ENCODE peak calls at places on chromosomes 4 and X, in nine cellular contexts. P is stomach, G is brain microvascular endothelial cell, O is choroid plexus epithelial cell, V is left lung, T is A549, B is coronary artery, A is body of pancreas, H is fibroblast of pulmonary artery. M is an unnamed sample.

GRCh38 chr4:64584981-64585557 is 175.8 kb upstream of the TECRL start:
- DNase-seq in O (peak; percentile 55), G (no peak), P (no peak), B (no peak), A (peak; percentile 21), H (peak; percentile 60), V (no peak), T (peak; percentile 46), M (peak; percentile 56)

GRCh38 chrX:79268788-79269187 is 98.3 kb downstream of the ITM2A start:
- DNase-seq in V (no peak), G (no peak), H (peak; percentile 3), B (no peak), T (no peak), O (no peak), A (no peak), P (no peak), M (no peak)

GRCh38 chr4:132383571-132384199 is 765.4 kb upstream of the PCDH10 start:
- DNase-seq in P (no peak), T (no peak), B (no peak), V (no peak), O (peak; percentile 14), G (no peak), A (no peak), H (peak; percentile 0), M (no peak)

GRCh38 chr4:31458813-31459212 is 738.6 kb downstream of the PCDH7 start:
- DNase-seq in A (no peak), H (peak; percentile 51), P (no peak), T (no peak), V (no peak), G (peak; percentile 14), O (peak; percentile 8), B (no peak), M (no peak)

GRCh38 chr4:61374612-61374920 is 174.4 kb downstream of the ADGRL3 start:
- DNase-seq in P (no peak), A (peak; percentile 14), V (no peak), T (no peak), B (no peak), O (peak; percentile 74), G (peak; percentile 8), H (peak; percentile 41), M (peak; percentile 82)

GRCh38 chr4:17769406-17770174 is 11.8 kb downstream of the FAM184B start:
- DNase-seq in V (no peak), T (no peak), O (no peak), H (no peak), P (no peak), A (no peak), B (no peak), G (no peak), M (no peak)

GRCh38 chrX:84487365-84488353 is 14.6 kb downstream of the HDX start:
- DNase-seq in P (no peak), G (no peak), A (no peak), V (no peak), T (no peak), O (no peak), B (no peak), H (no peak), M (no peak)

GRCh38 chrX:13428055-13428786 is 108.4 kb upstream of the ATXN3L start:
- DNase-seq in P (no peak), O (peak; percentile 89), V (no peak), G (peak; percentile 84), A (peak; percentile 4), H (peak; percentile 71), T (peak; percentile 86), B (no peak), M (no peak)

GRCh38 chrX:20329435-20329834 is 62.7 kb upstream of the RPS6KA3 start:
- DNase-seq in O (no peak), V (no peak), A (no peak), G (no peak), P (no peak), H (no peak), T (no peak), B (no peak), M (no peak)

GRCh38 chr4:96652158-96652557 is 812.3 kb downstream of the PDHA2 start:
- DNase-seq in A (no peak), T (no peak), G (peak; percentile 20), B (no peak), O (peak; percentile 44), P (no peak), V (no peak), H (peak; percentile 3), M (no peak)

GRCh38 chrX:80207327-80207726 is 192.8 kb downstream of the TBX22 start:
- DNase-seq in A (no peak), G (no peak), T (no peak), V (no peak), O (no peak), P (no peak), H (no peak), B (no peak), M (no peak)

GRCh38 chr4:132923516-132923915 is 225.6 kb upstream of the PCDH10 start:
- DNase-seq in G (no peak), T (no peak), O (no peak), B (no peak), V (no peak), H (no peak), P (no peak), A (no peak), M (no peak)

DNA sequence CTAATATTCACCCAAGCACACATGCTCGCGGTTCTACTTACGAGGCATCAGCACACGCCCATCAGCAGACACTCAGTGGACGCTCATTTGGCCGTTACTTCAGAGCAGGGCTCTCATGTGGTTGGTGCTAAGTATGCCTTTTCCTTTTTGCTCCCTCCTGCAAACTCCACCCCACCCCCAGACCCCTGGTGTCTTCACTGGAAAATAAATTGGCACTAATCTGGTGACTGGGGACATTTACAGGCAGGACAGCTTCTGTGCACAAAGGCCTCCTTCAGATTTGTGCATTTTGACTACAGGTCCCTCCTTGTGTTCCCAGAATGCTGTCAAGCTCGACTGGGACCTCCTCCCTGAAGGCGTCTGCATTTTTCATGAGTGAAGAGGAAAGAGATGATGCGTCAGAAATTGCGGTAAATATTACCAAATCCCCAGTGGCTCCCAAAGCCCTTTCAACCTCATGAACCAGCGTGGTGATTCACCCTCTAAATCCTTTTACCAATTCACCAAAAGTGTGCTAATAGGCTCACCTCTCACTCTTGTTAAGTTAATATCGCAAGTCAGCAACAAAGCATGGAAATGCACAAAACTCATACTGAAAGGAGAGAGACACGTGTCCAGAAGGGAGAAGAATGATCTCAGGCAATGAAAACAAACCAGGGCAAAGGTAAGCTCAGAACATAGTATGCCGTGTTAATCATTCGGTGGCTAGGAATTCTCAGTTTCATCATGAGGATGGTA is 119.0 kb downstream of the NKX6-1 start:
- DNase-seq in B (no peak), T (peak; percentile 40), O (peak; percentile 1), P (no peak), V (no peak), G (peak; percentile 47), H (peak; percentile 3), A (no peak), M (peak; percentile 52)
- H3K4me3 ChIP-seq in B (no peak overlapping the region), T (no peak overlapping the region), O (no peak overlapping the region), P (no peak overlapping the region), V (no peak overlapping the region), G (no peak overlapping the region), H (no peak overlapping the region), A (no peak overlapping the region), M (no peak overlapping the region)

GRCh38 chrX:48899078-48899410 is 1.3 kb downstream of the PQBP1 start:
- DNase-seq in O (no peak), B (no peak), V (no peak), A (no peak), T (no peak), G (no peak), H (no peak), P (no peak), M (peak; percentile 71)
- H3K4me3 ChIP-seq in O (no peak overlapping the region), B (no peak overlapping the region), V (peak overlapping the region; percentile 62), A (no peak overlapping the region), T (peak overlapping the region; percentile 87), G (no peak overlapping the region), H (no peak overlapping the region), P (no peak overlapping the region), M (peak overlapping the region; percentile 73)

GRCh38 chrX:102720237-102721168 is at the start of gene GPRASP3:
- DNase-seq in T (peak; percentile 88), B (no peak), A (peak; percentile 84), V (peak; percentile 95), G (peak; percentile 77), O (peak; percentile 82), H (peak; percentile 67), P (peak; percentile 78), M (no peak)
- H3K4me3 ChIP-seq in T (peak within 1 kb of the TSS; percentile 66), B (peak within 1 kb of the TSS; percentile 67), A (peak within 1 kb of the TSS; percentile 25), V (peak within 1 kb of the TSS; percentile 41), G (peak within 1 kb of the TSS; percentile 58), O (peak within 1 kb of the TSS; percentile 67), H (peak within 1 kb of the TSS; percentile 57), P (peak within 1 kb of the TSS; percentile 31), M (no peak within 1 kb of the TSS)

DNA sequence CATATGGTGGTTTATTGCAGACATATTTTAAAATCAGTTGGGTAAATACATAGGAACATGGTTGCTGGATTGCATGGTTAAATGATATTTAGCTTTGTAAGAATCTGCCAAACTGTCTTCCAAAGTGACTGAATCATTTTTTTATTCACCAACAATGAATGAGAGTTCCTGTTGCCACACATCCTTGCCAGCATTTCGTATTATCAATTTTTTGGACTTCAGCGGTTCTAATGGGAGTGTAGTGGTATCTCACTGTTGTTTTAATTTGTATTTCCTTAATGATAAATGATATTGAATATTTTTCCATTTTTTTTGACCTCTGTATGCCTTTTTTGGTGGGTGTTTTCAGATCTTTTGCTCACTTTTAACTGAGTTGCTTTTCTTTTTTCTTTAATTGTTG is 1.4 kb upstream of the MTHFD2L start:
- DNase-seq in A (no peak), T (no peak), H (peak; percentile 30), G (no peak), B (no peak), P (no peak), O (no peak), V (no peak), M (no peak)
- H3K4me3 ChIP-seq in A (no peak overlapping the region), T (no peak overlapping the region), H (peak overlapping the region; percentile 74), G (no peak overlapping the region), B (no peak overlapping the region), P (no peak overlapping the region), O (no peak overlapping the region), V (no peak overlapping the region), M (no peak overlapping the region)

DNA sequence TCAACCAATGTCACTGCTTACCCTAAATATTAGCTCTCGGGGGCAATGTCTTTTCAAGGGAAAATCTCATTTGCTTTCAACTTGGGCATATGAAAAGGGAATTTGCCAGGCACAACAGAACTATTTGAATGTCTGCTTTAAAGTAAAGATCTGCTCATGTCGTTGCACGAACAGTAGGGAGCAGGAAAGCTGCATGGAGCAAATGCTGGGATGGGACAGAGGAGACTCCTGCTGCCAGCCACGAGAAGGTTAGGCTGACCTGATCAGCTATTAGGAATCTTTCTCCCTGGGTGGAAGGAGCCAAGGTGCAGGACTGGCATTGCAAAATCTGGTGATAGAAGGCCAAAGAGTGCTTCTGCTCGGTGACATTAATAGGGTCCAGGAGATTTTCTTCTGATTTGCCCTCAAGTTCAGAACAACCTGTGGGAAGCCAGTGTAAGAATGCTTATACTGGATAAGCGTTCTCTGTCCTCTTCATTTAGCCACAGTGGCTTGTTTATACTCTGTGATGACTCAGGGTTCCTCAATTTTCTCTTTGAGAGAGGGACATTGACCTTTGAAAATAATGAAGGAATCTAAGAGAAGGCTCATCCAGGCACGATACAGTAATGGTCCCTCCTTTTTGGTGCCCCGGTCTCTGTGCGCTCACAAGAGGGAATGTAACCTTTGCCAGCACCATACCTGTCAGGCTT is 22.9 kb downstream of the FHL1 start:
- DNase-seq in P (no peak), T (no peak), H (peak; percentile 58), A (no peak), V (no peak), O (peak; percentile 63), B (no peak), G (no peak), M (no peak)
- H3K4me3 ChIP-seq in P (peak overlapping the region; percentile 7), T (no peak overlapping the region), H (no peak overlapping the region), A (no peak overlapping the region), V (no peak overlapping the region), O (no peak overlapping the region), B (peak overlapping the region; percentile 9), G (no peak overlapping the region), M (no peak overlapping the region)